ENCODE peak calls at places on chromosomes 2 and 18, in six cellular contexts. One of them, this sample, is unnamed.

GRCh38 chr2:238876232-238876630 is 28.3 kb downstream of the TWIST2 start:
- DNase-seq in H4: no peak
- DNase-seq in effector memory CD4-positive, alpha-beta T cell: no peak
- DNase-seq in GM13976: no peak
- DNase-seq in NT2/D1: no peak
- DNase-seq in aorta: no peak
- DNase-seq in this sample: no peak

GRCh38 chr2:241692448-241692847 is 5.8 kb upstream of the DTYMK start:
- DNase-seq in H4: no peak
- DNase-seq in NT2/D1: no peak
- DNase-seq in aorta: no peak
- DNase-seq in GM13976: no peak
- DNase-seq in effector memory CD4-positive, alpha-beta T cell: no peak
- DNase-seq in this sample: no peak

GRCh38 chr18:74082476-74083070 is 65.1 kb downstream of the FBXO15 start:
- DNase-seq in aorta: peak
- DNase-seq in effector memory CD4-positive, alpha-beta T cell: peak
- DNase-seq in GM13976: peak
- DNase-seq in H4: peak
- DNase-seq in NT2/D1: peak
- DNase-seq in this sample: peak

GRCh38 chr2:68287580-68288441 is 31.9 kb downstream of the CNRIP1 start:
- DNase-seq in H4: no peak
- DNase-seq in effector memory CD4-positive, alpha-beta T cell: no peak
- DNase-seq in NT2/D1: no peak
- DNase-seq in GM13976: no peak
- DNase-seq in aorta: peak
- DNase-seq in this sample: no peak

GRCh38 chr2:29789884-29790485 is 131.4 kb downstream of the ALK start:
- DNase-seq in aorta: no peak
- DNase-seq in effector memory CD4-positive, alpha-beta T cell: no peak
- DNase-seq in GM13976: no peak
- DNase-seq in NT2/D1: no peak
- DNase-seq in H4: no peak
- DNase-seq in this sample: no peak

GRCh38 chr2:211423018-211423417 is 866.6 kb downstream of the CPS1 start:
- DNase-seq in NT2/D1: no peak
- DNase-seq in H4: no peak
- DNase-seq in aorta: no peak
- DNase-seq in effector memory CD4-positive, alpha-beta T cell: no peak
- DNase-seq in GM13976: no peak
- DNase-seq in this sample: no peak

GRCh38 chr2:37427241-37427640 is 82.8 kb downstream of the QPCT start:
- DNase-seq in aorta: no peak
- DNase-seq in GM13976: no peak
- DNase-seq in NT2/D1: no peak
- DNase-seq in effector memory CD4-positive, alpha-beta T cell: no peak
- DNase-seq in H4: no peak
- DNase-seq in this sample: no peak

GRCh38 chr2:157839162-157839801 is 36.8 kb downstream of the ACVR1 start:
- DNase-seq in effector memory CD4-positive, alpha-beta T cell: no peak
- DNase-seq in GM13976: no peak
- DNase-seq in aorta: no peak
- DNase-seq in NT2/D1: peak
- DNase-seq in H4: peak
- DNase-seq in this sample: no peak

GRCh38 chr2:43519711-43520221 is 76.1 kb downstream of the THADA start:
- DNase-seq in NT2/D1: no peak
- DNase-seq in GM13976: no peak
- DNase-seq in aorta: peak
- DNase-seq in effector memory CD4-positive, alpha-beta T cell: no peak
- DNase-seq in H4: peak
- DNase-seq in this sample: no peak

GRCh38 chr18:8601277-8602032 is 7.8 kb upstream of the RAB12 start:
- DNase-seq in effector memory CD4-positive, alpha-beta T cell: no peak
- DNase-seq in NT2/D1: no peak
- DNase-seq in aorta: no peak
- DNase-seq in GM13976: no peak
- DNase-seq in H4: no peak
- DNase-seq in this sample: no peak

GRCh38 chr2:241981076-241981700 is 111.7 kb downstream of the RTP5 start:
- DNase-seq in H4: no peak
- DNase-seq in GM13976: no peak
- DNase-seq in NT2/D1: no peak
- DNase-seq in effector memory CD4-positive, alpha-beta T cell: no peak
- DNase-seq in aorta: no peak
- DNase-seq in this sample: no peak

GRCh38 chr2:182740681-182741080 is 24.6 kb downstream of the DNAJC10 start:
- DNase-seq in GM13976: no peak
- DNase-seq in effector memory CD4-positive, alpha-beta T cell: no peak
- DNase-seq in NT2/D1: no peak
- DNase-seq in H4: no peak
- DNase-seq in aorta: no peak
- DNase-seq in this sample: no peak

GRCh38 chr2:3443685-3444084 is 64.2 kb downstream of the TRAPPC12 start:
- DNase-seq in effector memory CD4-positive, alpha-beta T cell: no peak
- DNase-seq in aorta: no peak
- DNase-seq in H4: no peak
- DNase-seq in GM13976: no peak
- DNase-seq in NT2/D1: no peak
- DNase-seq in this sample: no peak

GRCh38 chr2:231191896-231192872 is 6.2 kb upstream of the ARMC9 start:
- DNase-seq in NT2/D1: peak
- DNase-seq in GM13976: no peak
- DNase-seq in H4: peak
- DNase-seq in effector memory CD4-positive, alpha-beta T cell: no peak
- DNase-seq in aorta: peak
- DNase-seq in this sample: no peak

GRCh38 chr2:170928036-170928823 is 823 bp upstream of the GORASP2 start:
- DNase-seq in effector memory CD4-positive, alpha-beta T cell: no peak
- DNase-seq in NT2/D1: no peak
- DNase-seq in GM13976: no peak
- DNase-seq in aorta: no peak
- DNase-seq in H4: peak
- DNase-seq in this sample: no peak

GRCh38 chr2:26435106-26435505 is 33.4 kb downstream of the DRC1 start:
- DNase-seq in GM13976: no peak
- DNase-seq in effector memory CD4-positive, alpha-beta T cell: no peak
- DNase-seq in NT2/D1: no peak
- DNase-seq in aorta: no peak
- DNase-seq in H4: no peak
- DNase-seq in this sample: no peak